ENCODE peak calls at places on chromosomes 2 and 18, in four cellular contexts. V is AG08396, C is cardiac muscle cell, P is IMR-90. N is an unnamed sample.
A peak's percentile ranks its signal among the peaks of the same experiment; 100 is the strongest.

GRCh38 chr18:23401400-23402347 is 51.4 kb upstream of the RIOK3 start:
- DNase-seq in V (peak; percentile 40), C (peak; percentile 89), P (peak; percentile 73), N (peak; percentile 26)

GRCh38 chr18:7954229-7954628 is 387.1 kb downstream of the PTPRM start:
- DNase-seq in V (no peak), C (peak; percentile 52), P (peak; percentile 61), N (no peak)

GRCh38 chr2:222176890-222177289 is 121.9 kb downstream of the PAX3 start:
- DNase-seq in V (no peak), C (no peak), P (no peak), N (no peak)

GRCh38 chr2:127453392-127454171 is 35.4 kb downstream of the PROC start:
- DNase-seq in V (peak; percentile 15), C (peak; percentile 21), P (no peak), N (no peak)

GRCh38 chr2:120538691-120539420 is 192.9 kb downstream of the INHBB start:
- DNase-seq in V (no peak), C (no peak), P (no peak), N (no peak)

GRCh38 chr2:12076810-12077209 is 330.4 kb downstream of the LPIN1 start:
- DNase-seq in V (no peak), C (no peak), P (no peak), N (no peak)

GRCh38 chr2:241822264-241822623 is 13.3 kb downstream of the NEU4 start:
- DNase-seq in V (no peak), C (no peak), P (no peak), N (no peak)

GRCh38 chr18:48861181-48861715 is 89.5 kb downstream of the SMAD7 start:
- DNase-seq in V (no peak), C (no peak), P (no peak), N (no peak)

GRCh38 chr2:11348209-11348749 is 3.8 kb upstream of the ROCK2 start:
- DNase-seq in V (no peak), C (no peak), P (no peak), N (no peak)

GRCh38 chr2:1493361-1494126 is 80.3 kb downstream of the TPO start:
- DNase-seq in V (no peak), C (no peak), P (no peak), N (no peak)

GRCh38 chr2:161570424-161571050 is 53.7 kb upstream of the SLC4A10 start:
- DNase-seq in V (no peak), C (no peak), P (no peak), N (no peak)

GRCh38 chr2:49069829-49070228 is 84.5 kb downstream of the FSHR start:
- DNase-seq in V (no peak), C (no peak), P (no peak), N (no peak)

GRCh38 chr2:62672601-62673000 is 32.9 kb upstream of the EHBP1 start:
- DNase-seq in V (peak; percentile 75), C (peak; percentile 90), P (peak; percentile 70), N (peak; percentile 26)

GRCh38 chr18:41378628-41379027 is 576.4 kb upstream of the PIK3C3 start:
- DNase-seq in V (no peak), C (peak; percentile 85), P (peak; percentile 70), N (peak; percentile 7)